ENCODE peak calls at places on chromosomes 5 and 9, in seven cellular contexts. G, R, E, Z, L, Q and P are unnamed samples. For H3K27me3, the result is how much of the 10 kb centered on the place peaks cover.

GRCh38 chr5:129718766-129719165 is 29.1 kb upstream of the MINAR2 start:
- DNase-seq in G (no peak), R (no peak), E (no peak), Z (no peak), L (no peak), Q (no peak), P (no peak)

GRCh38 chr5:52743970-52744369 is 43.7 kb upstream of the ITGA1 start:
- DNase-seq in G (no peak), R (no peak), E (peak), Z (no peak), L (no peak), Q (no peak), P (no peak)

GRCh38 chr5:132750471-132751230 is 3.4 kb downstream of the CCNI2 start:
- DNase-seq in G (no peak), R (no peak), E (no peak), Z (no peak), L (no peak), Q (no peak), P (no peak)

GRCh38 chr5:83608122-83608521 is 112.5 kb downstream of the HAPLN1 start:
- DNase-seq in G (no peak), R (peak), E (peak), Z (peak), L (no peak), Q (peak), P (peak)

GRCh38 chr9:108766786-108767185 is 89.0 kb downstream of the ACTL7B start:
- DNase-seq in G (no peak), R (no peak), E (no peak), Z (no peak), L (no peak), Q (no peak), P (no peak)

GRCh38 chr9:101028346-101029299 is at the start of gene PLPPR1:
- DNase-seq in G (no peak), R (peak), E (no peak), Z (no peak), L (peak), Q (peak), P (peak)

GRCh38 chr5:138876811-138877210 is 1.7 kb upstream of the LRRTM2 start:
- DNase-seq in G (no peak), R (no peak), E (no peak), Z (no peak), L (no peak), Q (no peak), P (no peak)

GRCh38 chr5:53366245-53366644 is 114.2 kb upstream of the FST start:
- DNase-seq in G (no peak), R (no peak), E (no peak), Z (no peak), L (no peak), Q (no peak), P (peak)

GRCh38 chr5:171166766-171167165 is 142.3 kb upstream of the TLX3 start:
- DNase-seq in G (no peak), R (no peak), E (no peak), Z (no peak), L (no peak), Q (no peak), P (no peak)

GRCh38 chr9:12956805-12957204 is 182.0 kb downstream of the LURAP1L start:
- DNase-seq in G (no peak), R (no peak), E (no peak), Z (no peak), L (no peak), Q (no peak), P (peak)

GRCh38 chr5:16740046-16740445 is 123.2 kb upstream of the RETREG1 start:
- DNase-seq in G (no peak), R (no peak), E (no peak), Z (no peak), L (no peak), Q (no peak), P (no peak)

GRCh38 chr9:684950-685340 is 156.6 kb upstream of the DMRT1 start:
- DNase-seq in G (no peak), R (no peak), E (no peak), Z (no peak), L (no peak), Q (no peak), P (peak)

GRCh38 chr5:122756263-122756911 is 18.5 kb upstream of the SNX2 start:
- DNase-seq in G (no peak), R (no peak), E (no peak), Z (no peak), L (no peak), Q (no peak), P (peak)

GRCh38 chr9:121860744-121861143 is 209.3 kb downstream of the DAB2IP start:
- DNase-seq in G (no peak), R (no peak), E (peak), Z (no peak), L (peak), Q (no peak), P (no peak)

GRCh38 chr5:75461679-75462078 is 49.8 kb downstream of the CERT1 start:
- DNase-seq in G (no peak), R (no peak), E (no peak), Z (no peak), L (no peak), Q (no peak), P (peak)

GRCh38 chr9:89495824-89496555 is 1.9 kb downstream of the SEMA4D start:
- DNase-seq in G (no peak), R (peak), E (no peak), Z (no peak), L (no peak), Q (no peak), P (no peak)

GRCh38 chr5:72137826-72138409 is 30.6 kb downstream of the MAP1B start:
- DNase-seq in G (no peak), R (no peak), E (no peak), Z (peak), L (no peak), Q (no peak), P (peak)

GRCh38 chr5:127723571-127723970 is 20.4 kb downstream of the CCDC192 start:
- DNase-seq in G (no peak), R (no peak), E (no peak), Z (no peak), L (no peak), Q (no peak), P (peak)

GRCh38 chr9:76486151-76486550 is 27.2 kb downstream of the GCNT1 start:
- DNase-seq in G (no peak), R (no peak), E (no peak), Z (no peak), L (no peak), Q (no peak), P (no peak)

GRCh38 chr5:136957428-136957827 is 541.7 kb downstream of the SPOCK1 start:
- DNase-seq in G (no peak), R (no peak), E (no peak), Z (no peak), L (no peak), Q (no peak), P (peak)

GRCh38 chr5:141647851-141648250 is 3.4 kb downstream of the FCHSD1 start:
- DNase-seq in G (no peak), R (no peak), E (no peak), Z (no peak), L (no peak), Q (no peak), P (no peak)

GRCh38 chr5:159965031-159965837 is 43.7 kb upstream of the TTC1 start:
- DNase-seq in G (no peak), R (peak), E (peak), Z (no peak), L (no peak), Q (no peak), P (peak)

GRCh38 chr5:2334686-2335085 is 416.8 kb downstream of the IRX2 start:
- DNase-seq in G (no peak), R (no peak), E (no peak), Z (no peak), L (no peak), Q (no peak), P (no peak)

DNA sequence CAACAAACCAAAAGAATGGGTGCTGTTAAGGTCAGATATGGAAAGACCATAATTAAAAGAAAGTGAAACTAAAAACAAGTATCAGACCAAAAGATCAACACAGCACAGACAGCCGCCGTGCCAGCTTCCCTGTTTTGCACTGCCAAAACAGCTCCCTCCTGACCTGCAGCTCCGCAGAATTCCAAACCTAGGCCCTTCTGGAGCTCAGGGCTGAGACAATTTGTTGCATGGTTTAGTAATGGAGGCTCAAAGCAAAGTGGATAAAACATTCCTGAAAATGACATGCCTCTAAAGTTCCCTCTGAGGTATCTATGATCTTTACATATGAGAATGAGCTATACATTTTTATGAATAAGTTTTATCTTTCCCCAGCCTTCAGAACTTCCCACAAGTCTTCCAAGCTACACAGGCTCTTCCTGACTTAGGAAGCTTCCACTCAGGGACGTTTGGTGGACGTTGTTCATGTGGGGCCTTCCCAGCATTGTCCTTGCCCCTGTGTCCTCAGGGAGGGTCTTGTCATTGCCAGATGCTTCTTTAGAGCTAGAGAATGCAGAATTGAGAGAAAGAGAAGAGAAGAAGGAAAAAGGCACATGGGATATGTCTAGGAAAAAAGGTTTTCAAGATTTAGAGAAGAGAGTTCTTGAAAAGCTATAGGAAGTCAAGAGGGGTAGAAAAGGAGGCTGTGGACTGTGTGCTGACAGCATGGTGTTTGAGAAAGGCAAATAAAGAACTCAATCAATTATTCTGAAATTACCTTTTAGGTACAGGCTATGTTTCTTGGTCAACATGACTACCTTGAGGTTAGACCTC is 28.4 kb upstream of the SSBP2 start:
- DNase-seq in G (peak), R (peak), E (peak), Z (no peak), L (peak), Q (peak), P (no peak)
- H3K4me3 ChIP-seq in G (peak), R (peak), E (peak), Z (peak), L (peak), Q (peak), P (no peak)

GRCh38 chr5:179623906-179624741 is 653 bp upstream of the HNRNPH1 start:
- DNase-seq in G (no peak), R (no peak), E (no peak), Z (peak), L (no peak), Q (no peak), P (peak)
- TF ChIP-seq CTCF in G (no peak), R (no peak), E (peak), Z (no peak), L (no peak), Q (no peak), P (no peak)

DNA sequence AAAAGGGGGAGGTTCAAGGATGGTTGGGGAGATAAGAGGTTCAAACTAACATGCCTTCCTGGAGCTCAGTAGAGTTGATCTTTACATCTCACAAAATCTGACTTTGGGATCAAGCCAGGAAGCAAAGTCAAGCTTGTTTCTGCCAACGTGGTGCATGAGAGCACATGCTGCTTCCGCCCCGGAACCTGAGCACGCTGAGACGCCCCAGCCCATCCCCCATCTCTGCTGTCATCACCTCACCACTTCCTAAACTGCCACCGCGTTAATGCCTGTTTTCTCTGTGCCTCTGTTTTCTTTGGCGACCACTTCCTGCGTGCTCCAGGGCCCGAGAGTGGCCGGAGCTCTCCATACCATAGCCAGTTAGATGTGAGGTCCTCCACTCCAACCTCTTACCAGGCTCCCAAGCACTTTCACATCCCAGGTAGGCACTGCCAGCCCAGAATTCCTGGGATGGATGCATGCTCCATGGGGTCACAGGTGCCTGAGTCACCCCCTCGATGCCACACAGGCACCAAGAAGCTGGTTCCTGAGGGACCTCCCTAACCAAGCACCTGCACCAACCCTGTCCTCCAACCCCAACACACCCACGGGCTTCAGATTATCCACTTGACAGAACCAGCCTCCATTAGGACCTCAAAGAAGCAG is 31.2 kb upstream of the AFAP1L1 start:
- DNase-seq in G (no peak), R (peak), E (no peak), Z (no peak), L (no peak), Q (no peak), P (peak)
- H3K27me3 ChIP-seq in G (under half), R (under half), E (under half), Z (under half), L (under half), Q (under half), P (under half)

GRCh38 chr5:151151793-151152192 is 5.8 kb downstream of the ANXA6 start:
- DNase-seq in G (no peak), R (no peak), E (no peak), Z (no peak), L (no peak), Q (no peak), P (no peak)
- H3K4me3 ChIP-seq in G (no peak), R (no peak), E (no peak), Z (no peak), L (no peak), Q (no peak), P (no peak)

GRCh38 chr5:174147551-174147950 is 102.0 kb downstream of the NSG2 start:
- DNase-seq in G (no peak), R (no peak), E (no peak), Z (no peak), L (no peak), Q (no peak), P (no peak)

GRCh38 chr5:174145091-174145490 is 99.6 kb downstream of the NSG2 start:
- DNase-seq in G (no peak), R (no peak), E (no peak), Z (no peak), L (no peak), Q (no peak), P (no peak)

GRCh38 chr5:174145821-174146220 is 100.3 kb downstream of the NSG2 start:
- DNase-seq in G (no peak), R (no peak), E (no peak), Z (peak), L (no peak), Q (peak), P (no peak)

GRCh38 chr5:174151579-174152181 is 106.2 kb downstream of the NSG2 start:
- DNase-seq in G (no peak), R (peak), E (no peak), Z (no peak), L (no peak), Q (no peak), P (no peak)

GRCh38 chr5:174146556-174146955 is 101.0 kb downstream of the NSG2 start:
- DNase-seq in G (no peak), R (no peak), E (no peak), Z (no peak), L (no peak), Q (no peak), P (no peak)
- TF ChIP-seq CTCF in G (no peak), R (no peak), E (no peak), Z (no peak), L (no peak), Q (no peak), P (no peak)

DNA sequence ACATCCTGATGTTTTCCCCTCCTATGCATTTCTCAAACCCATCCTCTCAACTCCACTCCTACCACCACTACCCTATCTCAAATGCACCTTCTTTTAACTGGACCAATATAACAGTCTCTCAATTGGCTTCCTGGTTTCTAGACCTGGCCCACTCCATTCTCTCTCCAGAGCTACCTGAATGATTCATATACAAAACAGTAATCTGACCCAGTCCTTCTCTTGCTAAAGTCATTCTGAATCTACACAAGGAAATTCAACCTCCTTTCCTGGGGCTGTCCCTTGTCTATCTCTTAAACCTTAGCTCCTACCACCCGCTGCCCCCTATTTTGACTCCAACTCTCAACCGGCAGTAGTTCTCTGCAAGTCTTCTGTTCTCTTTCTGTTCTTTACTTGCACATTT is 97.2 kb downstream of the PCSK1 start:
- DNase-seq in G (no peak), R (no peak), E (no peak), Z (no peak), L (no peak), Q (no peak), P (peak)
- H3K27me3 ChIP-seq in G (under half), R (under half), E (under half), Z (under half), L (under half), Q (under half), P (under half)

GRCh38 chr9:123283048-123283408 is 14.6 kb upstream of the STRBP start:
- DNase-seq in G (no peak), R (no peak), E (no peak), Z (no peak), L (no peak), Q (no peak), P (no peak)
- H3K4me3 ChIP-seq in G (no peak), R (no peak), E (no peak), Z (no peak), L (no peak), Q (no peak), P (no peak)

DNA sequence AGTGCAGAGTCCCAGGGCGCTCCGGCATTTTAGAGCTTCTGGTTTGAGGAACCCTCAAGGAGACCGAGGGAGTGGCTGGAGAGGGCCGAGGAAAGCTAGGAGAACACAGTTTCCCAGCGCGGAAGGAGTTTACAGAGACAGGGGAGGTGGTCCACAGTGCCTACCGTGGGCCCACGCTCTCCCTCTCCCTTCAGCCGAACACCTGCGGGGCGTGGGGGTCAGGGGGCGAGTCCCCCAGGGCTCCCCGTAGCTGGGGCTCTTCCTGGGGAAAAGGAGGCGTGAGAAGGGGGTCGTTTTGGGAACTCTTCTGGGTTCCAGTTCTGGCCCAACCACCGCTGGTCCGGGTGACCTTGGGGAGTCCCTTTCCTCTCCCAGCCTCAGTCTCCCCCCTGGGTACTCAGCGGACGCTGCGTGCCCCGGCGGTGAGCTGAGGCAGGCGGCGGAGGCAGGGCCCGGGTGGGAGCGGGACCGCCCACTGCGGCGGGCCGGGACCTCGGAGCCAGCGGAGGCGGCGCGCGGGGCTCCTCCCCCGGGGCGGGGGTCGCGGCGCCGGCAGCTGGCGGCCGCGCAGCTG is 368 bp upstream of the FRMPD1 start:
- DNase-seq in G (no peak), R (no peak), E (no peak), Z (no peak), L (no peak), Q (no peak), P (no peak)
- TF ChIP-seq CTCF in G (peak), R (no peak), E (no peak), Z (no peak), L (peak), Q (no peak), P (no peak)

DNA sequence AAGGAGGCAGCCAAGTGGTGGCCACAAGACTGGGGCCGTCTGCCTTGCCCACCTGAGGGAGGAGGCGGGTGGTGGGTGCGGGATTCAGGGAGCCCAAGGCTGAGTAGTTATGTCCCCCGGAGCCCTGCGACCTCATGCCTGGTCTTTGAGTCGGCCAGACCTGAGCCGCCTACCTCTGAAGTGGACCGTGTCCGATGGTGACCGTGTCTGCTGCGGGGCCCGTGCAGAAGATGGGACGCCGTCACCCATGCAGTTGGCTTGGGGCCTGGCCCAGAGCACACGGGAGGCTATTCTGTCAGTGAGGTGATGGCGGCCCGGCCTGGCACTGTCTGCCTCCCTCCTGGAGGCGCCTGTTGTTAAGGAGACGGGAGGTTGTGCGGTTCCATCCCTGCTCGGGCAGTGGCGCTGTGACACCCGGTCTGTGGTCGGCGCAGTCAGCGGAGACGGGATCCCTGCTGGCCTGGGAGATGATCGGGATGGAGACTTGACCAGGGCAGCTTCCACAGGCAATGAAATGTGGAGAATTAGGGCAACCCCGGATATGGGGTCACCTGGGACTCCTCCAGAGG is 62.5 kb upstream of the FCN2 start:
- DNase-seq in G (no peak), R (no peak), E (no peak), Z (peak), L (no peak), Q (no peak), P (no peak)
- H3K27me3 ChIP-seq in G (under half), R (under half), E (under half), Z (under half), L (under half), Q (under half), P (under half)

DNA sequence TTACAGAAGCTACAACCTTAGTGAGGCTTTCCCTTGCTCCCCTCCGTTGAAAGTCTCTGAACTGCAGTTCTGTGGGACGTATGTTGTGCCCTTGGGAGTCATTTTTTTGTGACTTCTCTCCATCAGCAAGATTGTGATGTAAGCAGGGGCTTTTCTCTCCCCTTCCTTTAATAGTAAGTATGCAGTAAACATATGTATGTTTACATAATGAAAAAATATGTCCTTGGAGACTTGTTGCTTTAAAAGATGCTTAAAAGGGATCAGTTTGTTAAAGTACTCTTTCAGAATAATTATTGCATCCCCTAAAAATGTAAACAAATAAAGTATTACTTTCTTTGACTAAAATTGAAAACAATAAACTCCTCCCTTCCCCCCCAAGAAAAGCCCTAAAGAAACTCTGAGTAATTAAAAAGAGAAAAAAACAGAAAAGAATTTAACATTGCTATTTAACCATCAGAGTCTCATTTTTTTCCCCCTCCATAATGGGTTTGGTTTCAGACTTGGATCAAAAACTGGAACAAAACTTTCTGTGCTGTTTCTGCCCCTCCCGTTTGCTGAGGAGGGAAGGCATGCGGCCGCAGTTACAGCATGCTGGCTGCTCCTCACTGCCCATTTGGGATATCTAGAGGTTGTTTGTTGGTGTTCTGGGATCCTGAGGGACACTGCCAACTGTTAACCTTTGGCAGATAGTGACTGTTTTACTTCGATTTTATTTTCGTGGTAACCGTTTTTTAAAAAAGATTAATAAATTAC is 40.2 kb downstream of the TRIO start:
- DNase-seq in G (no peak), R (no peak), E (no peak), Z (no peak), L (no peak), Q (no peak), P (no peak)
- H3K4me3 ChIP-seq in G (peak), R (no peak), E (no peak), Z (no peak), L (no peak), Q (no peak), P (no peak)